ENCODE peak calls at places on chromosomes 3 and 15, in five cellular contexts. N, Q, G, E and H are unnamed samples.

GRCh38 chr3:129282727-129283327 is 4.2 kb downstream of the HMCES start:
- DNase-seq in G (no peak), E (no peak), N (no peak), Q (peak), H (no peak)

GRCh38 chr3:41424543-41425300 is 225.4 kb downstream of the CTNNB1 start:
- DNase-seq in Q (no peak), N (no peak), G (no peak), E (no peak), H (no peak)

GRCh38 chr3:159830523-159831151 is 158.0 kb upstream of the IL12A start:
- DNase-seq in G (no peak), N (no peak), E (no peak), Q (no peak), H (no peak)

GRCh38 chr15:78830514-78831228 is 19.4 kb upstream of the ADAMTS7 start:
- DNase-seq in G (no peak), E (no peak), Q (no peak), N (no peak), H (no peak)

GRCh38 chr3:26307805-26308204 is 314.8 kb upstream of the LRRC3B start:
- DNase-seq in G (no peak), E (no peak), N (no peak), Q (no peak), H (no peak)

GRCh38 chr15:57156210-57156887 is 220.0 kb upstream of the CGNL1 start:
- DNase-seq in E (no peak), N (no peak), Q (peak), G (no peak), H (no peak)

GRCh38 chr3:159669024-159669476 is 319.6 kb upstream of the IL12A start:
- DNase-seq in N (no peak), G (no peak), Q (peak), E (no peak), H (no peak)

GRCh38 chr3:11530153-11530721 is 113.5 kb downstream of the VGLL4 start:
- DNase-seq in G (no peak), N (peak), Q (peak), E (no peak), H (peak)

GRCh38 chr3:131568460-131568859 is 65.7 kb upstream of the MRPL3 start:
- DNase-seq in N (no peak), Q (no peak), G (no peak), E (no peak), H (no peak)

GRCh38 chr3:64533565-64534317 is 154.1 kb downstream of the ADAMTS9 start:
- DNase-seq in G (peak), N (peak), Q (peak), E (peak), H (peak)

GRCh38 chr15:90826886-90827435 is 41.4 kb upstream of the FURIN start:
- DNase-seq in E (no peak), G (no peak), Q (no peak), N (no peak), H (no peak)

GRCh38 chr15:57387011-57387410 is 10.7 kb downstream of the CGNL1 start:
- DNase-seq in N (no peak), G (no peak), E (no peak), Q (no peak), H (no peak)

GRCh38 chr3:85081191-85081895 is 122.6 kb downstream of the CADM2 start:
- DNase-seq in E (no peak), N (peak), G (no peak), Q (peak), H (no peak)

GRCh38 chr15:26891448-26891881 is 24.6 kb downstream of the GABRA5 start:
- DNase-seq in Q (peak), G (no peak), E (peak), N (no peak), H (peak)

GRCh38 chr3:149000207-149000745 is 8.9 kb downstream of the GYG1 start:
- DNase-seq in G (no peak), Q (peak), E (no peak), N (no peak), H (no peak)
- TF ChIP-seq CTCF in G (no peak), Q (no peak), E (no peak), N (no peak), H (no peak)

DNA sequence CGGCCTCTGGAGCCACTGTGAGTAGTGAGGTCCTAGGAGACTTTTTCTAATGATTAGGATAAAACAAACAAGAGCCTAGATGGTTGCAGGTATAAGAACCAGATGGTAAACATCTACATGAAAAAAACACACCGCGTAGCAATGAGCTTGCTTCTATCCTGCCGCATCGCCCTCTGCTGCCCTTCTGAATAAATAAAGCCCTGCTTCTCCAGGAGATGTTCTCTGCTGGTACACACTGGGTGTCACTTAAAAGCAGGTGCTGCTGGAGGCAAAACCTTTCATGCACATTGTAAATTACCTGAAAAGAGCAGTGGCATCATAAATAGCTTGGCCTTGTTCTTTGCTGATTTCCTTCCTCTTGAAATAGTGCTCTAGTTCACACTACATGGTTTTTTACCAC is 164.4 kb upstream of the TOPAZ1 start:
- DNase-seq in G (no peak), E (no peak), Q (peak), N (no peak), H (no peak)
- TF ChIP-seq CTCF in G (no peak), E (peak), Q (peak), N (peak), H (peak)

DNA sequence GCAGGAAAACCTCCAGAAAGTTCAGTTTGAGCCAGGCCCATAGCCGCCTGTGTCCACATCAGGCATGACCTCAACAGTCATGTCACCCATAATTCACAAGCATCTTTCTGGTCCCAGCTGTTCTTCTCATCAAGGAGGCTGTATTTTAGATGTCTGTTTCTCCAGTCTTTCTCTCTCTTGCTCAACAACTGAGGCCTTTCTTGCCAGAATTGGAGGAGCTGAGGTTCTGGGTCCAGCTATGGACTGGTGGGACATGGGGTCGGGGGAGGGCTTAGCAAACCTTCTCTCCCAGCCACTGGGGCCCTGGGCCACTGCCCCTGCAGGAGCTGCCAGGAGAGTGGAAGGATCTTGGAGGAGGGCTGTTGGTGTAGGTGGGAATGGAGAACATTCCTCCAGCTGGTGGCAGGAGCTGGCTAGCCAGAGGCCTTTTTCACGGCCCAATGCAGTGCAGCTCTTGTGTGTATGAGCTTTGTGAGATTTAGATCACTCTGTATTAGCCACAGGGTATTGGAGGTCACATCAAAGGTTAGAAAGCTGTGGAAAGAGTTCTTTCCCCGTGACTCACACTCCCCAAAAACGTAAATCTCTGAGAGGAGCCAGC is 23.5 kb downstream of the MAGEF1 start:
- DNase-seq in N (no peak), G (no peak), Q (peak), E (peak), H (peak)
- TF ChIP-seq CTCF in N (no peak), G (no peak), Q (no peak), E (no peak), H (no peak)

GRCh38 chr3:149373235-149374125 is 4.0 kb downstream of the TM4SF1 start:
- DNase-seq in E (no peak), Q (peak), G (no peak), N (no peak), H (no peak)

GRCh38 chr3:149371723-149372114 is 5.7 kb downstream of the TM4SF1 start:
- DNase-seq in N (no peak), Q (no peak), E (no peak), G (no peak), H (no peak)

GRCh38 chr3:149368850-149369497 is 8.5 kb downstream of the TM4SF1 start:
- DNase-seq in G (no peak), N (no peak), E (no peak), Q (no peak), H (no peak)

GRCh38 chr3:149369991-149370866 is 7.2 kb downstream of the TM4SF1 start:
- DNase-seq in Q (no peak), E (no peak), G (no peak), N (no peak), H (no peak)

DNA sequence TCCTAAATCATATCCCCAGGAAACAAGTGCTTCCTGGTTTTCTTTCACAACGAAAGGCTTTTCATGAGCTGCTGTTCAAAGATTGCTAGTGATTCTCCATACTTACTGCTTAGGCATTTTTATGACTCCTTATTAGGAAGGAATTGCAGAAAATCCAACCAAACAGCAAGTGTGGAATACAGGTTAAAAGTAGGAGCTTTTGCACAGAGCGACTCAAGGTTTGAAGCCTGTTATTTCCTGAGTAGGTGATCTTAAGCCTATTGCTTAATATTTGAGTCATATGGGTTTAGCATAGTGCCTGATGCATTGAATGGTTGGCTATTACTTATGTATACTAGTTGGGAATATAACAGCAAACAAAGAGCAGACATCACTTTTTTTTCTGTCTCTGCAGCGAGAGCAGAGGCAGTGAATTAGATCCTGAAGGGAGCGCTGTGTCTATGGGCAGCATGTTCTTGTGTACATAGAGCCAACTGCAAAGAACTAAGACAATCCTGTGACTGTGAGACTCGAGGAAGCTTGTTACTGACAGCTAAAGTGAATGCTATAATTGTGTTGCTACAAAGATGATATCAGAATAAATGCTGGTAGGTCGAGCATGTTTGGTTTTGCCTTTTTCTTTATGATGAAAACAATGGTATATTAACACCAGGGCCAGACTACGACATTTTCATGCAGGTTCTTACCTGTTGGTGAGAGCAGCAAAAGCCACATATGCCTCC is 6.3 kb downstream of the TM4SF1 start:
- DNase-seq in E (no peak), Q (peak), N (no peak), G (no peak), H (no peak)
- TF ChIP-seq CTCF in E (no peak), Q (no peak), N (peak), G (no peak), H (no peak)

GRCh38 chr15:51782357-51782896 is 31.0 kb downstream of the TMOD2 start:
- DNase-seq in Q (peak), N (no peak), G (no peak), E (no peak), H (no peak)
- TF ChIP-seq CTCF in Q (peak), N (peak), G (no peak), E (peak), H (peak)

GRCh38 chr15:43441316-43441715 is 51.6 kb downstream of the TP53BP1 start:
- DNase-seq in E (peak), Q (peak), N (no peak), G (no peak), H (no peak)

GRCh38 chr15:43436395-43436794 is 56.6 kb downstream of the TP53BP1 start:
- DNase-seq in E (no peak), Q (no peak), G (no peak), N (no peak), H (no peak)

GRCh38 chr15:43446344-43446743 is 46.6 kb downstream of the TP53BP1 start:
- DNase-seq in Q (no peak), N (no peak), G (no peak), E (no peak), H (no peak)

GRCh38 chr15:43439268-43439667 is 53.7 kb downstream of the TP53BP1 start:
- DNase-seq in N (no peak), G (no peak), Q (no peak), E (no peak), H (no peak)

GRCh38 chr15:43440721-43441281 is 52.2 kb downstream of the TP53BP1 start:
- DNase-seq in G (no peak), Q (peak), E (peak), N (no peak), H (peak)
- TF ChIP-seq CTCF in G (no peak), Q (peak), E (peak), N (peak), H (peak)